ENCODE peak calls at places on chromosomes 13 and 19, in seven cellular contexts. L, Q, T, Y, S, X and F are unnamed samples.

GRCh38 chr13:48562296-48563066 is 29.6 kb upstream of the RCBTB2 start:
- DNase-seq in X (no peak), L (no peak), Y (no peak), S (no peak), Q (peak; percentile 25), T (no peak), F (no peak)

GRCh38 chr13:75802161-75802560 is 166.0 kb downstream of the LMO7 start:
- DNase-seq in L (no peak), X (no peak), Y (no peak), S (no peak), Q (no peak), T (no peak), F (no peak)

GRCh38 chr19:1705367-1705766 is 47.9 kb upstream of the ONECUT3 start:
- DNase-seq in S (no peak), Y (no peak), L (no peak), T (no peak), X (no peak), Q (no peak), F (no peak)

GRCh38 chr13:105598551-105598950 is 936.9 kb downstream of the EFNB2 start:
- DNase-seq in X (peak; percentile 41), Q (no peak), T (no peak), L (no peak), S (no peak), Y (peak; percentile 21), F (no peak)

GRCh38 chr13:87999141-87999765 is 328.1 kb downstream of the SLITRK5 start:
- DNase-seq in X (peak; percentile 12), Y (peak; percentile 0), L (no peak), S (no peak), Q (no peak), T (no peak), F (no peak)

GRCh38 chr19:51799311-51799997 is 4.5 kb downstream of the FPR3 start:
- DNase-seq in S (peak; percentile 41), Y (peak; percentile 98), T (no peak), X (peak; percentile 100), L (no peak), Q (no peak), F (no peak)

GRCh38 chr13:23504188-23504587 is 66.0 kb upstream of the TNFRSF19 start:
- DNase-seq in T (no peak), X (no peak), Q (no peak), S (no peak), L (no peak), Y (no peak), F (no peak)

GRCh38 chr19:18295034-18295451 is 13.6 kb upstream of the JUND start:
- DNase-seq in Y (no peak), X (no peak), Q (no peak), L (no peak), T (no peak), S (no peak), F (no peak)

GRCh38 chr13:44540761-44541434 is 35.2 kb downstream of the TSC22D1 start:
- DNase-seq in X (peak; percentile 13), S (no peak), Q (no peak), L (no peak), Y (no peak), T (no peak), F (no peak)

GRCh38 chr19:9323557-9323918 is 441 bp upstream of the ZNF559 start:
- DNase-seq in Q (no peak), T (peak; percentile 48), S (no peak), L (no peak), Y (peak; percentile 86), X (peak; percentile 90), F (no peak)

GRCh38 chr19:1873524-1874473 is 10.4 kb upstream of the KLF16 start:
- DNase-seq in Q (no peak), L (no peak), T (no peak), Y (peak; percentile 42), X (no peak), S (peak; percentile 53), F (no peak)

GRCh38 chr19:45613926-45614725 is 12.1 kb upstream of the GPR4 start:
- DNase-seq in T (no peak), Y (peak; percentile 87), S (peak; percentile 61), L (no peak), Q (no peak), X (peak; percentile 88), F (no peak)

GRCh38 chr19:18233224-18233825 is 7.1 kb upstream of the PDE4C start:
- DNase-seq in X (peak; percentile 52), L (peak; percentile 96), S (peak; percentile 66), Q (peak; percentile 45), Y (peak; percentile 53), T (peak; percentile 89), F (peak; percentile 84)

GRCh38 chr19:57099199-57099661 is 20.6 kb upstream of the USP29 start:
- DNase-seq in Y (peak; percentile 7), S (peak; percentile 57), X (peak; percentile 51), Q (peak; percentile 15), T (peak; percentile 2), L (peak; percentile 28), F (no peak)

GRCh38 chr19:47107201-47107952 is 6.2 kb downstream of the ZC3H4 start:
- DNase-seq in T (no peak), S (no peak), Q (peak; percentile 29), L (no peak), Y (peak; percentile 41), X (no peak), F (no peak)

GRCh38 chr19:9848060-9848459 is 12.9 kb downstream of the PIN1 start:
- DNase-seq in S (no peak), Y (no peak), L (peak; percentile 65), T (peak; percentile 35), X (no peak), Q (peak; percentile 50), F (peak; percentile 40)

GRCh38 chr13:96934889-96935490 is 59.3 kb downstream of the OXGR1 start:
- DNase-seq in Q (no peak), X (no peak), S (no peak), L (no peak), T (no peak), Y (no peak), F (no peak)

GRCh38 chr19:9913237-9914000 is 22.9 kb downstream of the OLFM2 start:
- DNase-seq in Y (no peak), L (peak; percentile 66), Q (no peak), T (peak; percentile 71), X (no peak), S (no peak), F (no peak)

GRCh38 chr19:46841458-46842083 is 9.1 kb downstream of the AP2S1 start:
- DNase-seq in Q (no peak), Y (peak; percentile 48), L (no peak), X (peak; percentile 49), T (peak; percentile 22), S (no peak), F (no peak)

GRCh38 chr19:54707932-54708331 is 16.3 kb upstream of the KIR3DL3 start:
- DNase-seq in X (no peak), Q (no peak), S (no peak), L (no peak), T (no peak), Y (no peak), F (no peak)

GRCh38 chr13:80374453-80374852 is 33.5 kb upstream of the SPRY2 start:
- DNase-seq in L (no peak), T (no peak), Q (no peak), S (no peak), X (peak; percentile 43), Y (peak; percentile 44), F (no peak)

GRCh38 chr19:53538378-53539109 is 599 bp downstream of the ZNF331 start:
- DNase-seq in L (no peak), Q (no peak), Y (no peak), T (no peak), S (no peak), X (no peak), F (no peak)

GRCh38 chr13:28747851-28748250 is 29.1 kb upstream of the SLC46A3 start:
- DNase-seq in T (no peak), Q (no peak), X (no peak), Y (no peak), S (no peak), L (no peak), F (no peak)

DNA sequence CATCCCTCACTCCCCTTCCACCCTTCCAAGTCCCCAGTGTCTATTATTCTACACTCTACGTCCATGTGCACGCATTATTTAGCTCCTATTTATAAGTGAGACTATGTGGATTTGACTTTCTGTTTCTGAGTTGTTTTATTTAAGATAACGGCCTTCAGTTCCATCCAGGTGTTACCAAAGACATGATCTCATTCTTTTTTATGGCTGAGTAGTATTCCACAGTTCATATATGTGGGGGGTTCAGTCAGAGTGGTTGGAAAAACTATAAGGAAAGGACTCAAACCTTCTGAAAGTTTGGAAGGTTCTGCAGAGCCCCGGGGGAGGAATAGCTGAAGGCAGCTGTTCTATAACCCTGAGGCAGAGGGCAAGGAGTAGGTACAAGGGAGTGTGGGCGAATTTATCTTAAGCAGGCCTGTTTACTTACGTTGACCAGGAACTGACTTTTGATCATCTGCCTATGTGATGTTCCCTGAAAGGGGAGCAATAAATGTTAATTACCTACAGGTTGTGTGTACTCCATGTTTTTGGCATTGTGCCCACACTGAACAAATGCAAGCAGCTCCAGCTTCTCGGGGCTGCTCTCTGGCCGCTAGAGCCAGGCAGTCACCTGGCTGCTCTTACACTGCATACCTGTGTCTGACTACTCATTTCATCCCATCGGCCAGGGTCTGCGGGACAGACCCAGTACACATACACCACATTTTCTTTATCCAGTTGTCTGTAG is 13.5 kb upstream of the ADGRE1 start:
- DNase-seq in S (peak; percentile 42), Y (no peak), X (no peak), T (no peak), Q (no peak), L (no peak), F (no peak)
- TF ChIP-seq CTCF in S (no peak), Y (no peak), X (no peak), T (no peak), Q (no peak), L (no peak), F (no peak)

GRCh38 chr19:58328999-58329398 is 2.2 kb downstream of the ZSCAN22 start:
- DNase-seq in S (no peak), Y (no peak), X (no peak), T (peak; percentile 56), L (peak; percentile 70), Q (no peak), F (peak; percentile 28)
- TF ChIP-seq CTCF in S (no peak), Y (no peak), X (no peak), T (no peak), L (peak; percentile 52), Q (no peak), F (peak; percentile 60)

DNA sequence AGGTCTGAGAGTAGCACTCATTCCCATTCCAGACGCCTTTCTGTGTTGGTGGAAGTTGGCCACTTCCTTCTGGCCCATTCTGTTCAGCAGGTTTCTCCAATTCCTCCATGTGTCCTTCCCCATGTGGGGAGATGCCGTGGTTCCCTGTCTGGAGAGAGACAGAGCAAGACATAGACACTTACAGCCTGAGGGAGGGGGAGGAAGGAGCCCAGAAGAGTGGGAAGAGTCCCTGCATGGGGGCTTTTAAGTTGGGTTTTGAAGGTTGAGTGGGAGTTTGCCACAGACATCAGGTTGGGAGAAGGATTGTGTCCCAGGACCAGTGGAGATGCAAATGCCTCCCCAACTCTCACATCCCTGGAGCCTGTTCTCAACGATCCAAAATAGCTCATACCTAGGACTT is 48.1 kb downstream of the CELF5 start:
- DNase-seq in Q (no peak), Y (no peak), L (no peak), T (no peak), X (no peak), S (no peak), F (no peak)
- TF ChIP-seq CTCF in Q (no peak), Y (no peak), L (no peak), T (no peak), X (no peak), S (no peak), F (no peak)

DNA sequence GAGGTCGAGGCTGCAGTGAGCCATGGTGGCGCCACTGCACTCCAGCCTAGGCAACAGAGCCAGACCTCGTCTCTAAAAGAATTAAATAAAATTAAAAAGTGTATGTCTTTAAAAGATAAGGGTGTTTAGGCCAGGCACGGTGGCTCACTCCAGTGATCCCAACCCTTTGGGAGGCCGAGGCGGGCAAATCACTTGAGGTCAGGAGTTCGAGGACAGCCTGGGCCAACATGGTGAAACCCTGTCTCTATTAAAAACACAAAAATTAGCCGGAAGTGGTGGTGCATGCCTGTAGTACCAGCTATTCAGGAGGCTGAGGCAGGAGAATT is 7.5 kb upstream of the SDHAF1 start:
- DNase-seq in Q (no peak), T (no peak), S (no peak), X (no peak), L (no peak), Y (no peak), F (no peak)
- TF ChIP-seq CTCF in Q (no peak), T (no peak), S (no peak), X (no peak), L (no peak), Y (no peak), F (peak; percentile 3)